ENCODE peak calls at places on chromosome 19, in six cellular contexts. K, J, N, D, O and M are unnamed samples.

GRCh38 chr19:46979770-46980105 is 39.9 kb upstream of the NPAS1 start:
- DNase-seq in D (no peak), J (no peak), K (no peak), O (no peak), N (no peak), M (no peak)

GRCh38 chr19:13100871-13101589 is 1.6 kb downstream of the LYL1 start:
- DNase-seq in K (no peak), J (no peak), O (no peak), D (no peak), N (no peak), M (no peak)

GRCh38 chr19:19261350-19262189 is 11.5 kb downstream of the TM6SF2 start:
- DNase-seq in J (no peak), D (no peak), K (no peak), O (no peak), N (no peak), M (peak; percentile 54)

GRCh38 chr19:34667349-34668076 is 9.4 kb downstream of the SCGB2B2 start:
- DNase-seq in O (peak; percentile 23), D (peak; percentile 40), K (peak; percentile 32), J (no peak), N (no peak), M (no peak)

GRCh38 chr19:48372904-48373303 is 8.7 kb downstream of the SYNGR4 start:
- DNase-seq in N (no peak), K (peak; percentile 62), J (no peak), O (no peak), D (no peak), M (peak; percentile 39)

GRCh38 chr19:6674868-6675305 is 4.9 kb upstream of the TNFSF14 start:
- DNase-seq in N (peak; percentile 94), K (peak; percentile 37), J (peak; percentile 77), D (peak; percentile 28), O (peak; percentile 43), M (no peak)

GRCh38 chr19:2246801-2247361 is 2.2 kb upstream of the AMH start:
- DNase-seq in O (no peak), K (peak; percentile 62), N (no peak), D (peak; percentile 57), J (no peak), M (no peak)

GRCh38 chr19:5090780-5091575 is 122.1 kb downstream of the KDM4B start:
- DNase-seq in D (peak; percentile 25), O (peak; percentile 51), N (no peak), K (peak; percentile 42), J (no peak), M (no peak)

GRCh38 chr19:12723383-12723642 is 419 bp downstream of the TNPO2 start:
- DNase-seq in O (no peak), K (no peak), N (no peak), D (peak; percentile 14), J (no peak), M (no peak)

GRCh38 chr19:21434967-21435544 is 38.1 kb downstream of the ZNF493 start:
- DNase-seq in J (no peak), O (no peak), N (no peak), D (no peak), K (peak; percentile 24), M (no peak)

GRCh38 chr19:5628470-5628869 is 5.6 kb downstream of the SAFB start:
- DNase-seq in N (no peak), O (peak; percentile 27), J (no peak), K (no peak), D (peak; percentile 43), M (no peak)

GRCh38 chr19:45506246-45506990 is 861 bp upstream of the VASP start:
- DNase-seq in D (peak; percentile 87), N (peak; percentile 96), J (peak; percentile 98), K (peak; percentile 96), O (peak; percentile 93), M (peak; percentile 74)

GRCh38 chr19:46206176-46206575 is 23.4 kb upstream of the IGFL1 start:
- DNase-seq in N (no peak), O (no peak), D (no peak), K (no peak), J (no peak), M (no peak)

GRCh38 chr19:6127716-6128335 is 7.6 kb upstream of the ACSBG2 start:
- DNase-seq in D (peak; percentile 8), J (no peak), N (no peak), O (peak; percentile 28), K (no peak), M (no peak)

GRCh38 chr19:46607441-46607841 is 6.3 kb downstream of the CALM3 start:
- DNase-seq in D (no peak), O (no peak), N (no peak), K (peak; percentile 2), J (peak; percentile 49), M (no peak)

GRCh38 chr19:14118165-14119051 is 846 bp upstream of the PRKACA start:
- DNase-seq in J (peak; percentile 86), N (peak; percentile 84), K (peak; percentile 71), O (peak; percentile 88), D (peak; percentile 81), M (no peak)

GRCh38 chr19:18090545-18091216 is 3.9 kb upstream of the IL12RB1 start:
- DNase-seq in O (no peak), K (no peak), J (no peak), N (no peak), D (no peak), M (no peak)

GRCh38 chr19:18675779-18676178 is 7.7 kb upstream of the CRTC1 start:
- DNase-seq in K (no peak), N (no peak), D (peak; percentile 16), J (no peak), O (no peak), M (peak; percentile 31)

GRCh38 chr19:4557186-4557970 is 2.1 kb downstream of the SEMA6B start:
- DNase-seq in N (no peak), J (no peak), K (no peak), O (no peak), D (no peak), M (no peak)

GRCh38 chr19:45764947-45765346 is 4.1 kb downstream of the SIX5 start:
- DNase-seq in K (no peak), J (no peak), D (no peak), O (no peak), N (no peak), M (no peak)

GRCh38 chr19:15248648-15249559 is 16.7 kb upstream of the EPHX3 start:
- DNase-seq in N (no peak), K (peak; percentile 66), J (peak; percentile 71), D (peak; percentile 88), O (peak; percentile 88), M (no peak)

GRCh38 chr19:15556634-15557181 is 48.4 kb downstream of the CYP4F22 start:
- DNase-seq in K (no peak), D (no peak), J (no peak), N (no peak), O (no peak), M (no peak)

GRCh38 chr19:33388231-33388816 is 14.8 kb downstream of the CEBPG start:
- DNase-seq in D (no peak), J (peak; percentile 83), K (no peak), N (no peak), O (no peak), M (no peak)

GRCh38 chr19:2574971-2575630 is 99.2 kb downstream of the GADD45B start:
- DNase-seq in O (no peak), N (no peak), D (no peak), J (no peak), K (no peak), M (no peak)

GRCh38 chr19:51798958-51799310 is 4.0 kb downstream of the FPR3 start:
- DNase-seq in N (no peak), D (no peak), J (no peak), K (no peak), O (no peak), M (no peak)

GRCh38 chr19:38849147-38849745 is 540 bp downstream of the HNRNPL start:
- DNase-seq in O (peak; percentile 94), N (peak; percentile 96), J (peak; percentile 97), K (peak; percentile 97), D (peak; percentile 96), M (peak; percentile 98)
- H3K4me1 ChIP-seq in O (peaks cover 27% of the 10 kb centered on the region), N (peaks cover 65% of the 10 kb centered on the region), J (no peaks in the 10 kb centered on the region), K (peaks cover 51% of the 10 kb centered on the region), D (peaks cover 11% of the 10 kb centered on the region), M (peaks cover 23% of the 10 kb centered on the region)

DNA sequence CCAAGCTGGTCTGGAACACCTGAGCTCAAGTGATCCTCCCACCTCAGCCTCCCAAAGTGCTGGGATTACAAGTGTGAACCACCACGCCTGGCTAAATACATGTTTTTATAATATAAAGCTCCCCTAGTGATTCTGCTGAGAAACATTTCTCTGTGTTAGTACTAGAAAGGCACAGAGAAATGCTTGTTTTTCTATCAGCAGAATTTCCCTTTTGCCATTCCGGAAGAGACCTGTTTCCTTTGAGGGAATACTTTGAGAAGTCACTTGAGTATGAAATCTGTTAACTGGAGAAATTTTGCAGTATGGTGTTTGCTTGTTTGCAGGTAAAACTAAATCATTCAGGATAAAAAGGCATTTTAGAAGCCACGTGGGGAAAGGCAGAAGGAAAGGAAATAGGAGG is 4.4 kb upstream of the NLRP12 start:
- DNase-seq in N (no peak), K (no peak), O (no peak), D (no peak), J (no peak), M (no peak)
- H3K4me3 ChIP-seq in N (no peak overlapping the region), K (no peak overlapping the region), O (no peak overlapping the region), D (no peak overlapping the region), J (no peak overlapping the region), M (no peak overlapping the region)

GRCh38 chr19:1040476-1041271 is 767 bp downstream of the ABCA7 start:
- DNase-seq in J (peak; percentile 95), N (peak; percentile 93), D (peak; percentile 94), O (peak; percentile 95), K (peak; percentile 93), M (peak; percentile 78)

GRCh38 chr19:1042689-1043511 is 3.0 kb downstream of the ABCA7 start:
- DNase-seq in D (peak; percentile 22), N (no peak), K (no peak), J (no peak), O (no peak), M (no peak)

GRCh38 chr19:1039646-1040475 is at the start of gene ABCA7:
- DNase-seq in O (peak; percentile 96), K (peak; percentile 100), N (peak; percentile 99), D (peak; percentile 97), J (peak; percentile 100), M (peak; percentile 100)

GRCh38 chr19:1041272-1041834 is 1.4 kb downstream of the ABCA7 start:
- DNase-seq in O (no peak), N (no peak), K (no peak), J (no peak), D (no peak), M (no peak)

GRCh38 chr19:1041835-1042685 is 2.2 kb downstream of the ABCA7 start:
- DNase-seq in J (peak; percentile 60), N (no peak), K (peak; percentile 99), O (no peak), D (no peak), M (no peak)
- H3K4me1 ChIP-seq in J (no peaks in the 10 kb centered on the region), N (peaks cover 37% of the 10 kb centered on the region), K (peaks cover 30% of the 10 kb centered on the region), O (peaks cover 35% of the 10 kb centered on the region), D (peaks cover 26% of the 10 kb centered on the region), M (peaks cover 17% of the 10 kb centered on the region)

GRCh38 chr19:916645-917322 is 349 bp upstream of the KISS1R start:
- DNase-seq in J (no peak), O (no peak), K (peak; percentile 46), D (no peak), N (no peak), M (peak; percentile 81)
- H3K4me3 ChIP-seq in J (no peak overlapping the region), O (no peak overlapping the region), K (no peak overlapping the region), D (no peak overlapping the region), N (no peak overlapping the region), M (peak overlapping the region; percentile 44)

GRCh38 chr19:7931221-7932061 is 5.5 kb upstream of the CTXN1 start:
- DNase-seq in D (no peak), K (no peak), N (no peak), J (peak; percentile 52), O (no peak), M (no peak)
- H3K4me1 ChIP-seq in D (peaks cover 21% of the 10 kb centered on the region), K (peaks cover 14% of the 10 kb centered on the region), N (peaks cover 3% of the 10 kb centered on the region), J (no peaks in the 10 kb centered on the region), O (peaks cover 26% of the 10 kb centered on the region), M (peaks cover 6% of the 10 kb centered on the region)